ENCODE peak calls at places on chromosomes 6 and 20, in eight cellular contexts. W is skeletal muscle cell, Q is foreskin fibroblast, S is psoas muscle, D is heart right ventricle, E is adrenal gland, T is sigmoid colon, R is SJSA1. M is an unnamed sample.

GRCh38 chr20:57392130-57392445 is 892 bp downstream of the RBM38 start:
- DNase-seq in W (no peak), Q (peak; percentile 36), S (no peak), D (no peak), E (no peak), T (peak; percentile 69), R (no peak), M (peak; percentile 71)

GRCh38 chr6:33927551-33927950 is 123.7 kb upstream of the MLN start:
- DNase-seq in W (peak; percentile 33), Q (peak; percentile 63), S (no peak), D (no peak), E (peak; percentile 53), T (peak; percentile 77), R (no peak), M (no peak)

GRCh38 chr6:122580731-122581130 is 29.5 kb upstream of the PKIB start:
- DNase-seq in W (no peak), Q (no peak), S (no peak), D (no peak), E (no peak), T (no peak), R (no peak), M (no peak)

GRCh38 chr6:150251566-150252186 is 108.8 kb downstream of the PPP1R14C start:
- DNase-seq in W (no peak), Q (no peak), S (peak; percentile 48), D (no peak), E (no peak), T (no peak), R (no peak), M (no peak)

GRCh38 chr6:150567823-150568383 is 31.8 kb upstream of the PLEKHG1 start:
- DNase-seq in W (no peak), Q (no peak), S (no peak), D (peak; percentile 30), E (no peak), T (no peak), R (no peak), M (no peak)

GRCh38 chr6:37807656-37808055 is 11.9 kb upstream of the ZFAND3 start:
- DNase-seq in W (no peak), Q (peak; percentile 43), S (peak; percentile 35), D (no peak), E (peak; percentile 9), T (no peak), R (no peak), M (no peak)

GRCh38 chr6:5241242-5241641 is 19.5 kb downstream of the LYRM4 start:
- DNase-seq in W (no peak), Q (no peak), S (no peak), D (no peak), E (no peak), T (no peak), R (no peak), M (no peak)

GRCh38 chr20:34240121-34240520 is 1.1 kb upstream of the ASIP start:
- DNase-seq in W (no peak), Q (no peak), S (no peak), D (no peak), E (no peak), T (no peak), R (no peak), M (no peak)

GRCh38 chr20:10807013-10807412 is 133.2 kb upstream of the JAG1 start:
- DNase-seq in W (no peak), Q (no peak), S (no peak), D (no peak), E (no peak), T (no peak), R (no peak), M (no peak)

GRCh38 chr6:89597988-89598387 is 40.6 kb downstream of the LYRM2 start:
- DNase-seq in W (no peak), Q (peak; percentile 19), S (no peak), D (no peak), E (peak; percentile 33), T (no peak), R (no peak), M (no peak)

GRCh38 chr6:90184334-90185298 is 112.0 kb downstream of the BACH2 start:
- DNase-seq in W (no peak), Q (no peak), S (no peak), D (no peak), E (no peak), T (no peak), R (peak; percentile 73), M (peak; percentile 67)

GRCh38 chr6:54784021-54784420 is 62.5 kb upstream of the FAM83B start:
- DNase-seq in W (no peak), Q (no peak), S (no peak), D (no peak), E (no peak), T (no peak), R (no peak), M (no peak)

GRCh38 chr6:14732845-14733757 is 512.8 kb upstream of the JARID2 start:
- DNase-seq in W (no peak), Q (peak; percentile 81), S (no peak), D (no peak), E (no peak), T (no peak), R (peak; percentile 54), M (peak; percentile 82)

GRCh38 chr6:32223258-32224235 is at the start of gene NOTCH4:
- DNase-seq in W (no peak), Q (no peak), S (no peak), D (peak; percentile 71), E (no peak), T (no peak), R (no peak), M (no peak)

GRCh38 chr6:36491378-36491965 is 48.7 kb downstream of the KCTD20 start:
- DNase-seq in W (no peak), Q (peak; percentile 32), S (no peak), D (no peak), E (no peak), T (no peak), R (no peak), M (no peak)

GRCh38 chr20:34557936-34558319 is 590 bp upstream of the MAP1LC3A start:
- DNase-seq in W (no peak), Q (no peak), S (no peak), D (no peak), E (no peak), T (no peak), R (no peak), M (peak; percentile 59)

GRCh38 chr20:62804632-62805364 is at the start of gene OGFR:
- DNase-seq in W (no peak), Q (peak; percentile 86), S (peak; percentile 66), D (peak; percentile 70), E (no peak), T (peak; percentile 87), R (no peak), M (peak; percentile 89)

GRCh38 chr20:22471156-22471836 is 113.1 kb downstream of the FOXA2 start:
- DNase-seq in W (no peak), Q (no peak), S (no peak), D (no peak), E (no peak), T (no peak), R (no peak), M (no peak)

GRCh38 chr6:1388927-1389790 is at the start of gene FOXF2:
- DNase-seq in W (no peak), Q (peak; percentile 87), S (no peak), D (no peak), E (no peak), T (peak; percentile 85), R (peak; percentile 92), M (no peak)

GRCh38 chr6:53483423-53484353 is 61.2 kb downstream of the GCLC start:
- DNase-seq in W (no peak), Q (peak; percentile 57), S (peak; percentile 34), D (peak; percentile 71), E (peak; percentile 75), T (no peak), R (no peak), M (no peak)

GRCh38 chr6:4316867-4317400 is 181.6 kb upstream of the ECI2 start:
- DNase-seq in W (peak; percentile 68), Q (peak; percentile 92), S (peak; percentile 40), D (peak; percentile 77), E (peak; percentile 76), T (no peak), R (no peak), M (no peak)

GRCh38 chr6:83006270-83006905 is 59.3 kb downstream of the UBE3D start:
- DNase-seq in W (no peak), Q (no peak), S (no peak), D (no peak), E (no peak), T (no peak), R (no peak), M (no peak)

GRCh38 chr20:10412591-10413408 is 21.2 kb downstream of the MKKS start:
- DNase-seq in W (no peak), Q (peak; percentile 31), S (no peak), D (no peak), E (no peak), T (no peak), R (no peak), M (no peak)

GRCh38 chr20:46751856-46752255 is 42.4 kb downstream of the SLC2A10 start:
- DNase-seq in W (no peak), Q (peak; percentile 74), S (no peak), D (no peak), E (no peak), T (no peak), R (no peak), M (no peak)
- H3K4me3 ChIP-seq in W (no peak overlapping the region), Q (peak overlapping the region; percentile 24), S (no peak overlapping the region), D (no peak overlapping the region), E (no peak overlapping the region), T (no peak overlapping the region), R (no peak overlapping the region), M (no peak overlapping the region)

GRCh38 chr6:44002071-44002590 is 125.1 kb downstream of the MRPL14 start:
- DNase-seq in W (no peak), Q (no peak), S (no peak), D (no peak), E (no peak), T (no peak), R (no peak), M (no peak)
- H3K4me3 ChIP-seq in W (peak overlapping the region; percentile 39), Q (peak overlapping the region; percentile 46), S (peak overlapping the region; percentile 62), D (peak overlapping the region; percentile 42), E (no peak overlapping the region), T (peak overlapping the region; percentile 46), R (peak overlapping the region; percentile 24), M (no peak overlapping the region)

DNA sequence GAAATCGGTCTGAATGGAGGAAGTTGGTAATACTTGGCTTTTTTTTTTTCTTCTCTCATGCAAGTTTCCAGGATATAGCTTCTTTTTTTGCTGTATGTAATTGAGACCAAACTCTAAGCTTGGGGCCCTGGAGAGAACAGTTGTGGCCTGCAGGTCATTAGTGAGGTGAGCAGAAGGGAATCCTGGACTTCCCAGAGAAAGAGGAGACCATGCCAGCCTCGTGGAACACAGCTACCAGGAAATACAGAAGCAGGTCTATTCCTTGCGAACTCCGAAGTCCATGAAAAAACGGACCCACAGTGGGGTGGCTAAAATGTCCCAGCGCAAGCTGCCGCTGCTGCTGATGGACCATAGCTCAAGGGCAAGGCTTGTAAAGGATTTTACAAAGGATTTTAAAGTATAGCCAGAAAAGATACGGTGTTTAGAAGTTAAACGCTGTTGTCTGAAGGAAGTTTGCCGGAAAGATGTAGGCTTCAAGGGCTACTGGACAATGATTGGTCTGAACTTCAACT is 374.7 kb downstream of the UTRN start:
- DNase-seq in W (no peak), Q (no peak), S (no peak), D (no peak), E (no peak), T (no peak), R (no peak), M (no peak)
- H3K4me3 ChIP-seq in W (no peak overlapping the region), Q (no peak overlapping the region), S (no peak overlapping the region), D (no peak overlapping the region), E (no peak overlapping the region), T (no peak overlapping the region), R (no peak overlapping the region), M (no peak overlapping the region)

DNA sequence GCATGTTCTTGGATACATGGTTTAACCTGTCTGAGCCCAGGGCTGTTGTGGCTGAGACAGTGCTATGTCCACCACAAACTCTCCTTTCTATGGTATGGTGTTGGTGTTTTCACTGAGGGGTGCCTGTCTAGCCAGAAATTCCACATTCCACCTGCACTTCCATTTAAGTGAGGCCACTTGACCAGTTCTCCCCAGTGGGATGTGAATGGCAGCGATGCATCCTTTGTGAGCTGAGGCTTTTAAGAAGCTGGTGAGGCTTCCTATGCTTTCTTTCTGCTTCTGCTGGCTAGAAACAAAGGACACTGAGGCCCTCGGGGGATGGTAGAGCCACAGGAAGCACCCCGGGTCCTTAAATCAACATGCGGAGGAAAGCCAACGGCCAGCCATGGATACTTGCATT is 151.5 kb upstream of the CHD6 start:
- DNase-seq in W (no peak), Q (no peak), S (no peak), D (no peak), E (no peak), T (no peak), R (no peak), M (no peak)
- H3K4me3 ChIP-seq in W (no peak overlapping the region), Q (no peak overlapping the region), S (no peak overlapping the region), D (no peak overlapping the region), E (no peak overlapping the region), T (no peak overlapping the region), R (no peak overlapping the region), M (no peak overlapping the region)